ENCODE peak calls at places on chromosomes 7 and 10, in four cellular contexts. K is HCT116, W is astrocyte, A is neural progenitor cell. O is an unnamed sample.

GRCh38 chr10:100803481-100803880 is 58.1 kb downstream of the PAX2 start:
- DNase-seq in K (no peak), A (peak; percentile 21), W (no peak), O (no peak)

GRCh38 chr10:117300671-117301070 is 59.8 kb downstream of the SLC18A2 start:
- DNase-seq in A (no peak), K (no peak), W (no peak), O (no peak)

GRCh38 chr10:47438857-47439474 is 44.9 kb downstream of the ANXA8 start:
- DNase-seq in A (peak; percentile 87), W (peak; percentile 62), K (peak; percentile 62), O (peak; percentile 31)

GRCh38 chr10:126729314-126729871 is 58.9 kb upstream of the C10orf90 start:
- DNase-seq in A (no peak), W (no peak), K (no peak), O (peak; percentile 16)

GRCh38 chr10:38102889-38103288 is 8.8 kb downstream of the ZNF37A start:
- DNase-seq in W (no peak), A (no peak), K (no peak), O (no peak)

GRCh38 chr7:139570119-139570518 is 46.6 kb downstream of the CLEC2L start:
- DNase-seq in W (no peak), K (no peak), A (peak; percentile 75), O (no peak)

GRCh38 chr7:68199951-68200660 is 1203.5 kb downstream of the TYW1 start:
- DNase-seq in K (no peak), W (peak; percentile 72), A (no peak), O (no peak)

GRCh38 chr7:121546632-121547340 is 150.7 kb upstream of the FAM3C start:
- DNase-seq in A (no peak), K (no peak), W (no peak), O (no peak)

GRCh38 chr7:138008588-138009349 is 6.9 kb upstream of the CREB3L2 start:
- DNase-seq in K (peak; percentile 56), A (peak; percentile 76), W (no peak), O (no peak)

GRCh38 chr7:1520574-1521234 is 9.8 kb upstream of the MAFK start:
- DNase-seq in K (peak; percentile 80), W (peak; percentile 90), A (no peak), O (no peak)

GRCh38 chr7:21722371-21722770 is 179.5 kb downstream of the DNAH11 start:
- DNase-seq in W (no peak), K (no peak), A (no peak), O (no peak)

GRCh38 chr7:107152011-107152410 is 16.8 kb upstream of the HBP1 start:
- DNase-seq in A (no peak), K (no peak), W (peak; percentile 54), O (no peak)

GRCh38 chr10:17851611-17852010 is 42.5 kb downstream of the MRC1 start:
- DNase-seq in A (no peak), K (no peak), W (no peak), O (no peak)

GRCh38 chr10:13271552-13272163 is 28.2 kb downstream of the PHYH start:
- DNase-seq in K (peak; percentile 32), W (no peak), A (peak; percentile 68), O (no peak)

GRCh38 chr10:22219308-22219707 is 1.5 kb upstream of the EBLN1 start:
- DNase-seq in K (no peak), A (no peak), W (peak; percentile 11), O (no peak)

GRCh38 chr7:96321041-96321669 is 743 bp downstream of the SLC25A13 start:
- DNase-seq in A (peak; percentile 91), W (peak; percentile 71), K (peak; percentile 77), O (peak; percentile 42)

GRCh38 chr7:105975770-105976428 is 12.8 kb downstream of the CDHR3 start:
- DNase-seq in W (peak; percentile 33), K (no peak), A (no peak), O (no peak)

GRCh38 chr10:125940515-125940914 is 44.2 kb downstream of the FANK1 start:
- DNase-seq in W (no peak), K (no peak), A (no peak), O (no peak)

GRCh38 chr10:69491611-69492010 is 40.3 kb downstream of the TSPAN15 start:
- DNase-seq in K (no peak), W (no peak), A (no peak), O (no peak)

GRCh38 chr7:27172388-27172774 is 1.7 kb downstream of the HOXA10 start:
- DNase-seq in W (no peak), K (no peak), A (no peak), O (no peak)

GRCh38 chr10:118522791-118523498 is 72.5 kb downstream of the PRLHR start:
- DNase-seq in W (peak; percentile 60), A (no peak), K (peak; percentile 29), O (no peak)

GRCh38 chr10:119620241-119620753 is 23.5 kb upstream of the TIAL1 start:
- DNase-seq in W (peak; percentile 14), K (no peak), A (no peak), O (no peak)

GRCh38 chr7:23298141-23298851 is 843 bp upstream of the MALSU1 start:
- DNase-seq in K (no peak), W (peak; percentile 73), A (no peak), O (no peak)

GRCh38 chr10:79176949-79177602 is 108.3 kb downstream of the ZMIZ1 start:
- DNase-seq in W (peak; percentile 43), A (no peak), K (no peak), O (no peak)

GRCh38 chr7:12017046-12017445 is 185.0 kb upstream of the THSD7A start:
- DNase-seq in A (no peak), W (no peak), K (no peak), O (no peak)

GRCh38 chr10:132788180-132788830 is 2.4 kb upstream of the NKX6-2 start:
- DNase-seq in K (no peak), A (peak; percentile 73), W (no peak), O (no peak)

GRCh38 chr10:100183482-100183881 is 2.3 kb downstream of the ERLIN1 start:
- DNase-seq in W (no peak), A (no peak), K (no peak), O (no peak)

GRCh38 chr7:24884401-24884800 is 95.6 kb downstream of the OSBPL3 start:
- DNase-seq in W (no peak), K (no peak), A (no peak), O (no peak)

GRCh38 chr10:92789826-92790225 is 58.5 kb upstream of the EXOC6 start:
- DNase-seq in K (no peak), A (peak; percentile 65), W (no peak), O (no peak)

GRCh38 chr10:121422096-121422495 is 176.1 kb downstream of the FGFR2 start:
- DNase-seq in K (no peak), W (no peak), A (no peak), O (no peak)

GRCh38 chr7:158369290-158369689 is 218.3 kb downstream of the PTPRN2 start:
- DNase-seq in A (no peak), K (no peak), W (no peak), O (no peak)

GRCh38 chr10:46236537-46236887 is 50.3 kb upstream of the ANTXRL start:
- DNase-seq in A (no peak), K (no peak), W (no peak), O (no peak)

GRCh38 chr7:43942997-43943701 is 16.9 kb downstream of the UBE2D4 start:
- DNase-seq in K (no peak), A (peak; percentile 11), W (no peak), O (no peak)

GRCh38 chr7:98760201-98760651 is 109.6 kb downstream of the TMEM130 start:
- DNase-seq in K (no peak), A (no peak), W (peak; percentile 73), O (no peak)

GRCh38 chr7:131027287-131027773 is 293.3 kb upstream of the KLF14 start:
- DNase-seq in A (no peak), W (peak; percentile 45), K (no peak), O (peak; percentile 93)

GRCh38 chr7:149147072-149147729 is at the start of gene ZNF398:
- DNase-seq in W (peak; percentile 66), A (peak; percentile 92), K (no peak), O (peak; percentile 45)

GRCh38 chr7:49768254-49768653 is 5.2 kb upstream of the VWC2 start:
- DNase-seq in A (no peak), K (no peak), W (no peak), O (no peak)

GRCh38 chr10:77131214-77131613 is 506.4 kb downstream of the KCNMA1 start:
- DNase-seq in W (peak; percentile 57), A (no peak), K (no peak), O (no peak)

GRCh38 chr7:151426486-151426905 is 13.4 kb downstream of the CRYGN start:
- DNase-seq in K (peak; percentile 60), W (peak; percentile 97), A (no peak), O (peak; percentile 65)

GRCh38 chr7:94656925-94657731 is 1.2 kb upstream of the SGCE start:
- DNase-seq in A (peak; percentile 63), W (peak; percentile 26), K (peak; percentile 16), O (no peak)

GRCh38 chr10:6701289-6701688 is 121.2 kb upstream of the PRKCQ start:
- DNase-seq in A (peak; percentile 18), K (no peak), W (no peak), O (no peak)
- TF ChIP-seq CTCF in A (peak; percentile 43), K (peak; percentile 14), W (no peak), O (no peak)

DNA sequence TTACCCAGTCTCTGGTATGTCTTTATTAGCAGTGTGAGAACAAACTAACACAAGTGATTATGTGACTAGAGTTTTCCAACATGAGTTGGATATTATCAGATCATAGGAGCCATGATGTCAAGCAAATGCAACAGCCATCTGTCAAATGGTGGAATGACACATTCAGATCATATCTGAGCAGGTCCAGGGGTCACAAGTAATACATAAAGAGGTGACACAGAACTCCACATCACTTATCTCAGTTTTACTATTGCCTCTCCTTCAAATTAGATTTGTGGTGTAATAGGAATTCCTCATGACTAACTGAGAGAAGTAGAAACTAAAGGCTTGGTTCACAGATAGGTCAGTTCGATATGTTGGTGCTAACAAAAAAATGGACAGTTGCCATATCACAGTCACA is 12.2 kb upstream of the SAMD9L start:
- DNase-seq in W (peak; percentile 61), K (no peak), A (no peak), O (no peak)
- TF ChIP-seq CTCF in W (no peak), K (no peak), A (no peak), O (no peak)

GRCh38 chr7:5284304-5285281 is 1.9 kb downstream of the SLC29A4 start:
- DNase-seq in K (peak; percentile 54), W (no peak), A (peak; percentile 88), O (no peak)
- TF ChIP-seq CTCF in K (peak; percentile 32), W (no peak), A (peak; percentile 59), O (peak; percentile 23)

GRCh38 chr10:16429539-16429938 is 7.3 kb upstream of the PTER start:
- DNase-seq in A (no peak), W (no peak), K (no peak), O (no peak)

GRCh38 chr10:16425449-16425848 is 11.4 kb upstream of the PTER start:
- DNase-seq in W (no peak), A (no peak), K (no peak), O (no peak)

GRCh38 chr10:16423599-16423998 is 13.2 kb upstream of the PTER start:
- DNase-seq in K (no peak), A (no peak), W (no peak), O (no peak)
- TF ChIP-seq CTCF in K (no peak), A (no peak), W (no peak), O (no peak)